ENCODE peak calls at places on chromosomes 5 and 9, in eight cellular contexts. B is stimulated activated CD8-positive, alpha-beta memory T cell treated with anti-CD3 and anti-CD28 coated beads, Interleukin-15, amount 100 ng/mL, for 4 hours; J is NCI-H2029; K is posterior cingulate gyrus; C is hypothalamus; D is sciatic nerve; F is HT-29; H is HCT116. A is an unnamed sample.
A peak's percentile ranks its signal among the peaks of the same experiment; 100 is the strongest.

GRCh38 chr5:114857951-114858401 is 311.7 kb downstream of the TRIM36 start:
- DNase-seq in K (peak; percentile 91), D (no peak), F (no peak), H (no peak), B (no peak), C (no peak), J (no peak), A (peak; percentile 39)

GRCh38 chr5:99169309-99169708 is 240.5 kb upstream of the CHD1 start:
- DNase-seq in B (no peak), F (peak; percentile 40), J (no peak), H (peak; percentile 8), C (no peak), D (no peak), K (no peak), A (no peak)

GRCh38 chr9:135281151-135281550 is 193.7 kb downstream of the OLFM1 start:
- DNase-seq in K (peak; percentile 61), F (no peak), H (no peak), J (no peak), B (no peak), C (no peak), D (no peak), A (no peak)

GRCh38 chr5:14309199-14309598 is 166.1 kb downstream of the TRIO start:
- DNase-seq in B (no peak), F (no peak), H (no peak), J (no peak), K (no peak), D (no peak), C (no peak), A (no peak)

GRCh38 chr5:4348418-4348817 is 752.8 kb downstream of the IRX1 start:
- DNase-seq in D (no peak), C (no peak), F (no peak), J (no peak), K (no peak), H (no peak), B (no peak), A (no peak)

GRCh38 chr5:77644443-77645157 is 6.1 kb upstream of the OTP start:
- DNase-seq in H (no peak), K (no peak), J (no peak), B (no peak), C (no peak), F (no peak), D (no peak), A (no peak)

GRCh38 chr5:124263680-124264491 is 482.6 kb downstream of the ZNF608 start:
- DNase-seq in J (no peak), C (peak; percentile 42), D (no peak), K (no peak), B (no peak), H (no peak), F (peak; percentile 30), A (no peak)

GRCh38 chr5:172707285-172708182 is 63.5 kb downstream of the DUSP1 start:
- DNase-seq in K (peak; percentile 92), B (no peak), F (peak; percentile 68), J (no peak), H (no peak), D (no peak), C (no peak), A (peak; percentile 32)

GRCh38 chr5:18394154-18394804 is 760.0 kb downstream of the TAF11L14 start:
- DNase-seq in D (peak; percentile 76), F (peak; percentile 75), K (peak; percentile 90), C (peak; percentile 10), J (no peak), H (no peak), B (no peak), A (peak; percentile 15)

GRCh38 chr5:160315968-160316367 is 3.6 kb upstream of the CCNJL start:
- DNase-seq in J (peak; percentile 67), D (no peak), K (no peak), C (no peak), F (peak; percentile 88), H (peak; percentile 68), B (no peak), A (no peak)

GRCh38 chr9:95726756-95727155 is 148.7 kb upstream of the ERCC6L2 start:
- DNase-seq in B (no peak), J (peak; percentile 25), C (no peak), K (no peak), H (peak; percentile 26), F (peak; percentile 62), D (no peak), A (no peak)

GRCh38 chr5:93070938-93071337 is 510.1 kb downstream of the NR2F1-AS1 start:
- DNase-seq in C (no peak), B (no peak), D (no peak), K (no peak), J (peak; percentile 12), F (no peak), H (no peak), A (no peak)

GRCh38 chr9:125524522-125524921 is 182.5 kb downstream of the MAPKAP1 start:
- DNase-seq in F (no peak), D (no peak), C (no peak), H (no peak), B (no peak), J (no peak), K (no peak), A (no peak)

GRCh38 chr5:113340537-113340936 is 94.3 kb downstream of the TSSK1B start:
- DNase-seq in H (no peak), D (no peak), B (no peak), F (no peak), K (no peak), J (no peak), C (no peak), A (no peak)

GRCh38 chr9:14272924-14273528 is 40.9 kb downstream of the NFIB start:
- DNase-seq in B (no peak), J (no peak), C (no peak), K (no peak), D (no peak), F (no peak), H (no peak), A (no peak)

GRCh38 chr5:173901705-173902104 is 13.6 kb downstream of the CPEB4 start:
- DNase-seq in D (no peak), C (no peak), J (no peak), F (no peak), B (no peak), H (no peak), K (no peak), A (no peak)

GRCh38 chr5:62937661-62938558 is 359.3 kb downstream of the LRRC70 start:
- DNase-seq in D (no peak), J (no peak), K (no peak), H (no peak), B (no peak), C (no peak), F (no peak), A (no peak)

GRCh38 chr5:16617272-16617973 is 626 bp upstream of the RETREG1 start:
- DNase-seq in C (no peak), H (no peak), D (no peak), F (no peak), J (no peak), B (peak; percentile 34), K (no peak), A (no peak)

GRCh38 chr5:153974131-153974812 is 64.4 kb downstream of the FAM114A2 start:
- DNase-seq in D (no peak), F (peak; percentile 65), J (no peak), B (no peak), H (peak; percentile 18), C (no peak), K (no peak), A (no peak)

A was measured in anterior cingulate cortex.